ENCODE peak calls at places on chromosome 19, in nine cellular contexts. Y is GM23338, L is H1, D is GM12891, C is transverse colon, Q is breast epithelium, X is HCT116, G is HepG2, S is stomach. I is an unnamed sample.

GRCh38 chr19:49433240-49433901 is 8.0 kb downstream of the SLC17A7 start:
- DNase-seq in Y (no peak), L (no peak), D (no peak), C (no peak), Q (no peak), X (no peak), G (no peak), S (no peak), I (no peak)

GRCh38 chr19:50330365-50331078 is 1.3 kb upstream of the KCNC3 start:
- DNase-seq in Y (peak; percentile 96), L (peak; percentile 95), D (peak; percentile 80), C (peak; percentile 80), Q (peak; percentile 81), X (peak; percentile 53), G (peak; percentile 73), S (peak; percentile 78), I (peak; percentile 65)

GRCh38 chr19:47036233-47036651 is 12.2 kb downstream of the TMEM160 start:
- DNase-seq in Y (no peak), L (no peak), D (no peak), C (peak; percentile 77), Q (no peak), X (no peak), G (no peak), S (peak; percentile 54), I (peak; percentile 37)

GRCh38 chr19:39996218-39996810 is 546 bp upstream of the ZNF546 start:
- DNase-seq in Y (no peak), L (no peak), D (no peak), C (peak; percentile 17), Q (no peak), X (peak; percentile 29), G (peak; percentile 27), S (no peak), I (peak; percentile 28)

GRCh38 chr19:38233740-38234251 is 9.8 kb upstream of the DPF1 start:
- DNase-seq in Y (peak; percentile 96), L (peak; percentile 99), D (peak; percentile 75), C (peak; percentile 88), Q (peak; percentile 78), X (peak; percentile 62), G (peak; percentile 58), S (peak; percentile 90), I (peak; percentile 74)

GRCh38 chr19:47633516-47633915 is 24.6 kb downstream of the BICRA start:
- DNase-seq in Y (no peak), L (no peak), D (no peak), C (no peak), Q (no peak), X (peak; percentile 51), G (peak; percentile 44), S (no peak), I (no peak)

GRCh38 chr19:28218728-28219127 is 994.2 kb downstream of the UQCRFS1 start:
- DNase-seq in Y (no peak), L (no peak), D (no peak), C (no peak), Q (no peak), X (no peak), G (no peak), S (no peak), I (no peak)

GRCh38 chr19:37594982-37595382 is 306 bp downstream of the ZNF540 start:
- DNase-seq in Y (no peak), L (no peak), D (peak; percentile 22), C (peak; percentile 66), Q (peak; percentile 69), X (no peak), G (no peak), S (peak; percentile 62), I (peak; percentile 56)

GRCh38 chr19:12047868-12048267 is 4.9 kb downstream of the ZNF878 start:
- DNase-seq in Y (no peak), L (no peak), D (no peak), C (no peak), Q (no peak), X (no peak), G (peak; percentile 57), S (no peak), I (no peak)

GRCh38 chr19:28602675-28603298 is 610.2 kb downstream of the UQCRFS1 start:
- DNase-seq in Y (no peak), L (no peak), D (no peak), C (no peak), Q (no peak), X (no peak), G (no peak), S (no peak), I (no peak)

GRCh38 chr19:11373166-11373884 is 1.1 kb upstream of the SWSAP1 start:
- DNase-seq in Y (peak; percentile 84), L (no peak), D (no peak), C (no peak), Q (no peak), X (no peak), G (no peak), S (peak; percentile 44), I (no peak)

GRCh38 chr19:14150041-14150769 is 13.8 kb upstream of the ASF1B start:
- DNase-seq in Y (peak; percentile 45), L (no peak), D (peak; percentile 56), C (no peak), Q (no peak), X (no peak), G (no peak), S (no peak), I (no peak)

GRCh38 chr19:5775668-5776309 is 8.8 kb downstream of the PRR22 start:
- DNase-seq in Y (no peak), L (no peak), D (no peak), C (no peak), Q (no peak), X (no peak), G (no peak), S (no peak), I (no peak)

DNA sequence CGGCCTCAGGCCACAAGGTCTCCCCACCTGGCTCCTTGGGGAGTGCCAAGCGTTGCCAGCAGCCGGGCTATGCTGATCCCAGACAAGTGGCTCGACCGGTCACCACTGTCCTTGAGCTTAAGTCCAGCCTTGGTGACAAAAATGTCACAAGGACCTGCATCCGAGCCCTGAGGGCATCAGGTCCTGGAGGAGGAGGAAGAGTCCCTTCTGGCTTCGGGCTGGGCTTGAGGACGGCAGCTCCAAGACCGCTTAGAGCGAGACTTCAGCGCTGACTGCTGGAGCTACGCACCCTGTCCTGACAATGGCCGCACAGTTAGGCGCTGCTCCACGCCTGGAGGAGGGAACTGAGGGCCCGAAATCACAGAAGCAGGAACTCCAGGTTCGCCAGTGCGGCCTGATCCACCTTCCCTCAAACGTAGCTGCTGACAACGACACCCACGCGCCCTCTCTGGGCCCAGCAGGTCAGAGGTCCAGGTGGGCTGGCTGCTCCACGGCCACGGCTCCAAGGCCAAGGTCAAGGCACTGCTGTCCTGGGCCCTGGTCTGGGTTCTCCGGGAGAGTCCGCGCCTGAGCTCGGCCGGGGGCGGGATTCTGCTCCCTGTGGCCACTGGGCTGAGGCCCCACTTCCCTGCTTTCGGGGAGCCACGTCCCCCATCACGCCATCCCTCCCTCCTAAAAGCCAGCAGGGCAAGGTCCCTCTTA is 7.0 kb downstream of the SBNO2 start:
- DNase-seq in Y (no peak), L (no peak), D (no peak), C (no peak), Q (peak; percentile 67), X (no peak), G (no peak), S (no peak), I (no peak)
- TF ChIP-seq POLR2AphosphoS5 in Y (no peak), L (no peak), D (no peak), C (no peak), Q (no peak), X (no peak), G (no peak), S (no peak), I (no peak)

GRCh38 chr19:33039108-33039599 is 25.5 kb downstream of the RHPN2 start:
- DNase-seq in Y (no peak), L (no peak), D (no peak), C (no peak), Q (no peak), X (no peak), G (peak; percentile 76), S (no peak), I (no peak)
- TF ChIP-seq POLR2AphosphoS5 in Y (no peak), L (no peak), D (no peak), C (no peak), Q (no peak), X (no peak), G (no peak), S (no peak), I (no peak)

DNA sequence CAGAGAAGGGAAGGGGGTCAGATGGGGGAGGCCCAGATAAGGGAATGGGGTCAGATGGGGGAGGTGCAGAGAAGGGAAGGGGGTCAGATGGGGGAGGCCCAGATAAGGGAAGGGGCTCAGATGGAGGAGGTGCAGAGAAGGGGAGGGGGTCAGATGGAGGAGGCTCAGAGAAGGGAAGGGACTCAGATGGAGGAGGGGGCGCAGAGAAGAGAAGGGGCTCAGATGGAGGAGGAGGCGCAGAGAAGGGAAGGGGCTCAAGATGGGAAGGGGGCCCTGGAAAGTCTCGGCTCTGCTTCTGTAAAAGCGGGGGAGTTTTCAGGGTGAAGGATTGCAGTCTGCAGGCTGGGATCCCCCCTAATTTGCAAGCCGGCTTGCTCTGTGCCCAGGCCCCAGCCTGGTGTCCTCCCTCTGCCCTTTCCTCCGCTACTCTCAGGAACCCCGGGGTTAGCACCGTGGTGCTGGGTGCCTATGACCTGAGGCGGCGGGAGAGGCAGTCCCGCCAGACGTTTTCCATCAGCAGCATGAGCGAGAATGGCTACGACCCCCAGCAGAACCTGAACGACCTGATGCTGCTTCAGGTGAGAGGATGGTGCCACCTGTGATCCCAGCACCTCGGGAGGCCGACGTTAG is 1.6 kb downstream of the AZU1 start:
- DNase-seq in Y (no peak), L (no peak), D (no peak), C (no peak), Q (no peak), X (no peak), G (no peak), S (no peak), I (no peak)
- TF ChIP-seq POLR2AphosphoS5 in Y (no peak), L (no peak), D (no peak), C (no peak), Q (no peak), X (no peak), G (no peak), S (no peak), I (no peak)

GRCh38 chr19:13134626-13135025 is 15.5 kb downstream of the STX10 start:
- DNase-seq in Y (no peak), L (no peak), D (no peak), C (no peak), Q (no peak), X (no peak), G (no peak), S (no peak), I (no peak)
- TF ChIP-seq POLR2AphosphoS5 in Y (no peak), L (no peak), D (no peak), C (no peak), Q (no peak), X (no peak), G (no peak), S (no peak), I (no peak)

DNA sequence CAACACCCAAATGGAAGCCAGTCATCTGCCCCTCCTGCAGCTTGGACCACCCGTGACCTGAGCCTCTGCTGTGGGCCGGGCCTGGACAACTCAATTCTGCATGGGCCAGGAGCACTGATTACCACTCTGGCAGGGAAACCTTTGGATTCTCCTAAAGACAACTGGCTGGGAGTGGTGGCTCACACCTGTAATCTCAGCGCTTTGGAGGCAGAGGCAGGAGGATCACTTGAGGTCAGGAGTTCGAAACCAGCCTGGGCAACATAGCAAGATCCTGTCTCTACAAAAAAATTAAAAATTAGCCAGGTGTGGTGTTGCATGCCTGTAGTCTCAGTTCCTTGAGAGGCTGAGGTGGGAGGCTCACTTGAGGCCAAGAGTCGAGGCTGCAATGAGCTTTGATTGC is 6.5 kb downstream of the EPS15L1 start:
- DNase-seq in Y (no peak), L (no peak), D (no peak), C (no peak), Q (no peak), X (no peak), G (no peak), S (no peak), I (no peak)
- TF ChIP-seq POLR2AphosphoS5 in Y (no peak), L (no peak), D (no peak), C (no peak), Q (no peak), X (no peak), G (no peak), S (no peak), I (no peak)

GRCh38 chr19:54152267-54152666 is 7.3 kb downstream of the LENG1 start:
- DNase-seq in Y (no peak), L (no peak), D (no peak), C (no peak), Q (no peak), X (no peak), G (no peak), S (no peak), I (no peak)
- TF ChIP-seq POLR2AphosphoS5 in Y (no peak), L (no peak), D (no peak), C (no peak), Q (no peak), X (no peak), G (no peak), S (no peak), I (no peak)